ENCODE peak calls at places on chromosomes 3 and 15, in six cellular contexts. S is upper lobe of right lung; G is H1; U is cardiac muscle cell; P is CD4-positive, CD25-positive, alpha-beta regulatory T cell; K is IMR-90. I is an unnamed sample. For H3K4me1, the result is how much of the 10 kb centered on the place peaks cover.

GRCh38 chr15:39961051-39961450 is 27.1 kb downstream of the EIF2AK4 start:
- DNase-seq in S (no peak), G (no peak), U (no peak), P (no peak), K (peak), I (no peak)

GRCh38 chr3:122635789-122636188 is 44.9 kb upstream of the PARP14 start:
- DNase-seq in S (no peak), G (no peak), U (no peak), P (no peak), K (peak), I (no peak)

GRCh38 chr3:95612611-95613010 is 1201.8 kb upstream of the EPHA6 start:
- DNase-seq in S (no peak), G (no peak), U (no peak), P (no peak), K (no peak), I (no peak)

GRCh38 chr15:48682949-48683651 is 37.6 kb upstream of the FBN1 start:
- DNase-seq in S (no peak), G (no peak), U (no peak), P (no peak), K (peak), I (no peak)

GRCh38 chr3:178393833-178394232 is 142.4 kb upstream of the KCNMB2 start:
- DNase-seq in S (no peak), G (no peak), U (no peak), P (no peak), K (peak), I (no peak)

GRCh38 chr3:186425788-186426730 is 64.0 kb upstream of the DGKG start:
- DNase-seq in S (no peak), G (no peak), U (peak), P (no peak), K (peak), I (no peak)

GRCh38 chr3:70608434-70608833 is 296.0 kb upstream of the MDFIC2 start:
- DNase-seq in S (no peak), G (no peak), U (no peak), P (no peak), K (no peak), I (no peak)

GRCh38 chr3:158912188-158912587 is 110.3 kb downstream of the MFSD1 start:
- DNase-seq in S (no peak), G (no peak), U (no peak), P (no peak), K (no peak), I (no peak)

GRCh38 chr3:79255696-79256095 is 512.1 kb downstream of the ROBO1 start:
- DNase-seq in S (no peak), G (no peak), U (no peak), P (no peak), K (no peak), I (no peak)

GRCh38 chr3:49902511-49903345 is 945 bp downstream of the MST1R start:
- DNase-seq in S (peak), G (no peak), U (no peak), P (no peak), K (no peak), I (no peak)

GRCh38 chr3:23435318-23435717 is 232.2 kb downstream of the UBE2E2 start:
- DNase-seq in S (no peak), G (no peak), U (no peak), P (no peak), K (no peak), I (no peak)

GRCh38 chr3:113664523-113665094 is 31.8 kb downstream of the USF3 start:
- DNase-seq in S (no peak), G (no peak), U (no peak), P (no peak), K (no peak), I (no peak)

GRCh38 chr15:98657721-98658120 is 9.4 kb downstream of the IGF1R start:
- DNase-seq in S (no peak), G (no peak), U (no peak), P (no peak), K (peak), I (no peak)

GRCh38 chr3:41363830-41364523 is 164.7 kb downstream of the CTNNB1 start:
- DNase-seq in S (no peak), G (no peak), U (no peak), P (no peak), K (no peak), I (no peak)

GRCh38 chr3:150922611-150923010 is 17.4 kb upstream of the MINDY4B start:
- DNase-seq in S (no peak), G (no peak), U (peak), P (no peak), K (no peak), I (no peak)

GRCh38 chr3:44952689-44953088 is 23.3 kb downstream of the ZDHHC3 start:
- DNase-seq in S (no peak), G (no peak), U (no peak), P (no peak), K (no peak), I (no peak)

GRCh38 chr3:56291953-56292352 is 176.3 kb downstream of the ERC2 start:
- DNase-seq in S (no peak), G (no peak), U (no peak), P (no peak), K (no peak), I (no peak)

GRCh38 chr15:77040673-77041072 is 30.2 kb downstream of the TSPAN3 start:
- DNase-seq in S (no peak), G (no peak), U (no peak), P (no peak), K (peak), I (no peak)

GRCh38 chr3:104519968-104520655 is 846.6 kb upstream of the ALCAM start:
- DNase-seq in S (no peak), G (no peak), U (no peak), P (no peak), K (no peak), I (no peak)
- H3K4me1 ChIP-seq in S (under half), G (under half), U (under half), P (under half), K (under half), I (under half)

DNA sequence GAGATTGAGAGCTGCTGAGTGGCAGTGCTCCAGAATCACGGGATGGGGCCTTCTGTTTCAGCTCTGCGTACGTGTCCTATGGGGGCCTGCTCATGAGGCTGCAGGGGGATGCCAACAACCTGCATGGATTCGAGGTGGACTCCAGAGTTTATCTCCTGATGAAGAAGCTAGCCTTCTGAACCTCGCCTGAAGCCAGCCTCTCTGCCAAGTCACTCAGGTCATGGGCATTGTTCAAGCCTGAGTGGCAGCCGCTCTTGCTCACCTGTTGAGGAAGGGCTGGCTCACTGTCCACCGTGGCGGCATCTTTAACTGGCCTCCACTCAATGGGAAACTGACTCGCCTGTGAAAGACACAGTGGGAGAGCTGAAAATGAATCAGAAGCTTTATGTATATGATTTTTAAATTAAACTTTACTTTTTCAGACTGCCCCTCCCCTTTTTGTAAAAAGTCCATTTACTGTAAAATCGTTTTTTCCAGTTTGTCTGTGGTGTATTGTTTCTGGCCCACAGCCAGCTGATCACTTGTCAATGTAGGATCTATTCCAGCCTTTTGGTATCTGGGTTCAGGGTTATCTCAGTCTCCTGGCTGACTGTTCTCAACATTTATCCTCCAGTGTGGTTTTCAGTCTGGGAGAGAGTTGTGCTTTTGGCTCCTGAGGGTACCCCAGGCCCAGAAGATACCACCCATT is 6.8 kb downstream of the POLR2H start:
- DNase-seq in S (no peak), G (no peak), U (no peak), P (no peak), K (no peak), I (no peak)
- H3K4me1 ChIP-seq in S (under half), G (under half), U (under half), P (under half), K (under half), I (under half)

DNA sequence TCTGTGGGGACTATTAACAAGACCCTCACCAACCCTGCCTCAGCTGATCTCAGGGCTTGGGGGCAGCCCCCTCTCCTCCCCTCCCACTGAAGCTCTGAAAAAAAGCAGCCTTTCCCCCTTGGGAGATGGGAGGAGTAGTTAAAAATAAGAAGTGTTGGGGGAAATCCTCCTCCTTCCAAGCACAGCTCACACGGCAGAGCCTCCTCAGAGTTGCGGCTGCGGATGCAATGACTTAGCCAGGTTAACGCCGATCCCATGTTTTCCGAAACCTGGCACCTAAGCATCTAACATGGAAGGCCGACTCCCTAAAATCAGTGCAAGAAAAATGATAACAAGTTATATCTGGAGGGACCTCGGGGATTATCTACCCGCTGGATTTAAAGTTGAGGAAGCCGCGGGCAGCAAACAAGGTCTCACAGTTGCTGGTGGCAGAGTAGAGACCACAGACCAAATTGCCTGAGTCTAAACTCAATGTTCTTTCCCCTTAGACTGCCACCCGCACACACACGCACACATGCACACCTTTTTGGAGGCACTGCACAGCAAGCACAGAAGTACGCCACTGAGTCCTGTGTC is 1.1 kb upstream of the TPM1 start:
- DNase-seq in S (no peak), G (no peak), U (peak), P (no peak), K (no peak), I (no peak)
- H3K4me1 ChIP-seq in S (under half), G (under half), U (under half), P (under half), K (under half), I (under half)

GRCh38 chr3:10354373-10355015 is 33.6 kb upstream of the SEC13 start:
- DNase-seq in S (no peak), G (no peak), U (no peak), P (no peak), K (peak), I (no peak)

GRCh38 chr3:10356461-10356897 is 35.6 kb upstream of the SEC13 start:
- DNase-seq in S (no peak), G (no peak), U (no peak), P (no peak), K (peak), I (no peak)

GRCh38 chr3:10358309-10358980 is 37.5 kb upstream of the SEC13 start:
- DNase-seq in S (no peak), G (no peak), U (no peak), P (no peak), K (no peak), I (no peak)

GRCh38 chr3:10357592-10358308 is 36.8 kb upstream of the SEC13 start:
- DNase-seq in S (no peak), G (no peak), U (no peak), P (no peak), K (peak), I (no peak)

DNA sequence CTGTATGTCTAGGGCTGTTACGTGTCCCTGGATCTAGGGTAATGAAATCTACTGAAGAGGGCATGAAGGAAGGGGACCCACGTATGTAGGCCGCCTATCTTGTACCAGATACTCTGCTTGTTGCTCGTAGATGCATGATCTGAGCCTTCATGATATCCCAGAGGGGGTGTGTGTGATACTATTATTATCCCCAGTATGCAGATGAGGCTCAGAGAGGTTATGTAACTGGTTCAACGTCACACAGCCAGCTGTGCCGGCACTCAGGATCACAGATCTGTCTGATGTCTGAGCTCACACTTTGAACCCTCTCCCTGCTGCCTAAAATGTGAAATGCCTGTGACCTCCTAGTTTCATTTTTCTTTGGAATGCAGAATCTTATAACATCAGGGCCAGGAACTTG is 36.2 kb upstream of the SEC13 start:
- DNase-seq in S (no peak), G (no peak), U (no peak), P (no peak), K (no peak), I (no peak)
- H3K4me1 ChIP-seq in S (under half), G (under half), U (under half), P (under half), K (under half), I (under half)

GRCh38 chr15:68793776-68794175 is 26.9 kb downstream of the ANP32A start:
- DNase-seq in S (no peak), G (no peak), U (no peak), P (no peak), K (no peak), I (no peak)
- H3K4me1 ChIP-seq in S (half or more), G (under half), U (half or more), P (half or more), K (under half), I (half or more)

GRCh38 chr15:70559223-70559823 is 204.0 kb downstream of the UACA start:
- DNase-seq in S (no peak), G (no peak), U (peak), P (peak), K (peak), I (peak)
- H3K4me1 ChIP-seq in S (under half), G (under half), U (under half), P (under half), K (under half), I (under half)

DNA sequence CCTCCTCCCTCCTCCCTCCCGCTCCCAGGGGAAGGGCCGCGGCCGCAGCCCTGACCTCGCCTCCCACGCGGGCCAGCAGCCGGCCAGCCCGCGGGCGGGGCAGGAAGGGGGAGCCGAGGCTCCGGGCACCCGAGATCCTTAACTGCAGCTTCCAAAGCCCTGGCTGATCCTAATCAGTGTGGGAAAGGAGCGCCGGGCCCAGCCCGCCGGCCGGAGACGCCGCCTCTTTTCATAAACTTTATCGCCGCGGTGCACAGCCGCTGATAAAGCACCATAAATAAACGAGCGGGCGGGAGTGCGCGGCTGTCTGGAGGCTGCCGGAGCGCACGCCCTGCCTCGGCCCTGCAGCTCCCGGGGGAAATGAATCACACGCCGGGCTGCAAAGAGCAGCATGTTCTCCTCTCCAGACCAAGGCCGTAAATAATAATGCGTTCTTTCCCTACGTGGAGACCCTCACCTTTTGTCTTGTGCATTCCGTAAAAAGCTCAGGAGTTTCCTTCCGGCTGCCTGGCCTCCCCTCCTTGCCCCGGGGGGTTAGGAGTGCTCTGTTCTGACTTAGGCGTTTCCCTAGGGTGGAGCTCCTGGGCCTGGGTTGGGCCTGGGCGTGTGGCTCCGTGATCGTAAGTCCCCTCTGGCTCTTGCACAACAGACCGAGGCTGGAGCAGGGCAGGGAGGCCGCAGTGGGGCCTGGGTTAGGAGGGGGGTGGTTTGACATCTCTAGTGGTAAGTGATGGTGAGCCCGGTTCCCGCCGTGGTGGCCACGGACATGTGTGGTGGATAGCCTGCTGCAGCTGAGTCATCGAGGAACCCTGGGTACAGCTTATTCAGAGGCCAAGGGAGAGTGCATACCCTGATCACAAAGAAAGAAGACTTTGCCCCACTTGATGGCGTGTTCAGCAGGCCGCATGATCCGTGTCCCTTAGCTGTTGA is 132.6 kb upstream of the HES1 start:
- DNase-seq in S (peak), G (peak), U (peak), P (peak), K (peak), I (peak)
- H3K4me1 ChIP-seq in S (under half), G (under half), U (under half), P (under half), K (under half), I (under half)

GRCh38 chr3:20038679-20039078 is 1.6 kb upstream of the KAT2B start:
- DNase-seq in S (no peak), G (no peak), U (no peak), P (no peak), K (no peak), I (no peak)
- H3K4me1 ChIP-seq in S (under half), G (under half), U (under half), P (under half), K (under half), I (under half)